ENCODE peak calls at places on chromosomes 2 and 18, in nine cellular contexts. M is anterior cingulate cortex, A is hepatic stellate cell, S is fibroblast of the conjunctiva, I is frontal cortex, N is astrocyte, V is activated T-cell treated with anti-CD3 and anti-CD28 coated beads for 24 hours, J is KBM-7, Q is GM12878. R is an unnamed sample.
A peak's percentile ranks its signal among the peaks of the same experiment; 100 is the strongest.

GRCh38 chr18:34818069-34818468 is 108.0 kb downstream of the DTNA start:
- DNase-seq in M (peak; percentile 28), A (no peak), S (no peak), I (no peak), N (no peak), V (no peak), J (no peak), Q (no peak), R (no peak)

GRCh38 chr2:177917169-177917568 is 155.4 kb downstream of the PDE11A start:
- DNase-seq in M (no peak), A (no peak), S (no peak), I (no peak), N (no peak), V (no peak), J (no peak), Q (no peak), R (no peak)

GRCh38 chr2:172864182-172864581 is 128.5 kb downstream of the RAPGEF4 start:
- DNase-seq in M (no peak), A (peak; percentile 5), S (peak; percentile 17), I (peak; percentile 2), N (no peak), V (peak; percentile 17), J (peak; percentile 73), Q (peak; percentile 3), R (no peak)

GRCh38 chr2:155895016-155895415 is 437.5 kb downstream of the NR4A2 start:
- DNase-seq in M (no peak), A (no peak), S (no peak), I (no peak), N (peak; percentile 36), V (no peak), J (no peak), Q (no peak), R (no peak)

GRCh38 chr2:96913398-96914202 is 43.7 kb upstream of the SEMA4C start:
- DNase-seq in M (no peak), A (no peak), S (no peak), I (no peak), N (no peak), V (peak; percentile 15), J (peak; percentile 80), Q (no peak), R (no peak)

GRCh38 chr2:119888673-119889072 is 124.2 kb upstream of the EPB41L5 start:
- DNase-seq in M (no peak), A (peak; percentile 54), S (peak; percentile 60), I (no peak), N (peak; percentile 86), V (no peak), J (no peak), Q (no peak), R (no peak)

GRCh38 chr18:57748770-57749603 is 54.1 kb downstream of the ATP8B1 start:
- DNase-seq in M (no peak), A (no peak), S (no peak), I (no peak), N (peak; percentile 59), V (no peak), J (no peak), Q (peak; percentile 28), R (no peak)

GRCh38 chr2:64018715-64019082 is 529 bp downstream of the VPS54 start:
- DNase-seq in M (peak; percentile 31), A (no peak), S (no peak), I (no peak), N (peak; percentile 32), V (no peak), J (no peak), Q (no peak), R (peak; percentile 22)

GRCh38 chr2:157334335-157334734 is 8.7 kb upstream of the ERMN start:
- DNase-seq in M (no peak), A (no peak), S (no peak), I (no peak), N (no peak), V (no peak), J (no peak), Q (no peak), R (no peak)

GRCh38 chr18:45186832-45187231 is 428.4 kb upstream of the SLC14A2 start:
- DNase-seq in M (no peak), A (no peak), S (no peak), I (no peak), N (no peak), V (no peak), J (no peak), Q (no peak), R (no peak)

GRCh38 chr2:181738074-181738473 is 57.8 kb upstream of the NEUROD1 start:
- DNase-seq in M (no peak), A (no peak), S (no peak), I (no peak), N (no peak), V (no peak), J (peak; percentile 49), Q (no peak), R (no peak)

GRCh38 chr2:124025896-124026295 is 809 bp downstream of the CNTNAP5 start:
- DNase-seq in M (peak; percentile 22), A (no peak), S (no peak), I (no peak), N (no peak), V (no peak), J (no peak), Q (no peak), R (no peak)

GRCh38 chr2:195820373-195820772 is 163.3 kb downstream of the SLC39A10 start:
- DNase-seq in M (no peak), A (peak; percentile 11), S (peak; percentile 64), I (no peak), N (peak; percentile 34), V (no peak), J (no peak), Q (no peak), R (no peak)

GRCh38 chr2:146666336-146666735 is 1178.5 kb upstream of the ACVR2A start:
- DNase-seq in M (no peak), A (no peak), S (no peak), I (no peak), N (peak; percentile 16), V (no peak), J (no peak), Q (no peak), R (no peak)

GRCh38 chr2:164599954-164600589 is 21.2 kb downstream of the GRB14 start:
- DNase-seq in M (no peak), A (peak; percentile 43), S (peak; percentile 54), I (no peak), N (peak; percentile 55), V (no peak), J (peak; percentile 81), Q (no peak), R (no peak)

GRCh38 chr18:23146861-23147469 is 11.7 kb downstream of the CABLES1 start:
- DNase-seq in M (no peak), A (no peak), S (no peak), I (no peak), N (no peak), V (no peak), J (no peak), Q (no peak), R (no peak)

GRCh38 chr18:49573835-49574234 is 12.0 kb downstream of the LIPG start:
- DNase-seq in M (no peak), A (no peak), S (no peak), I (no peak), N (no peak), V (no peak), J (no peak), Q (no peak), R (no peak)

GRCh38 chr2:162198239-162198638 is 45.0 kb downstream of the FAP start:
- DNase-seq in M (no peak), A (no peak), S (no peak), I (no peak), N (peak; percentile 79), V (no peak), J (no peak), Q (no peak), R (no peak)

GRCh38 chr2:71691747-71692455 is 238.5 kb downstream of the DYSF start:
- DNase-seq in M (no peak), A (no peak), S (no peak), I (no peak), N (no peak), V (no peak), J (no peak), Q (no peak), R (no peak)

GRCh38 chr18:23067236-23067635 is 68.0 kb upstream of the CABLES1 start:
- DNase-seq in M (no peak), A (no peak), S (peak; percentile 9), I (no peak), N (peak; percentile 10), V (no peak), J (no peak), Q (no peak), R (no peak)

GRCh38 chr2:7449287-7449686 is 532.1 kb downstream of the RNF144A start:
- DNase-seq in M (no peak), A (no peak), S (no peak), I (no peak), N (no peak), V (no peak), J (no peak), Q (no peak), R (no peak)

GRCh38 chr2:240595381-240596079 is 9.0 kb downstream of the CAPN10 start:
- DNase-seq in M (no peak), A (peak; percentile 49), S (no peak), I (no peak), N (no peak), V (no peak), J (peak; percentile 72), Q (no peak), R (peak; percentile 87)

GRCh38 chr2:197304556-197305011 is 6.0 kb downstream of the ANKRD44 start:
- DNase-seq in M (no peak), A (no peak), S (no peak), I (no peak), N (no peak), V (no peak), J (no peak), Q (no peak), R (no peak)

GRCh38 chr18:62954341-62954740 is 239.0 kb downstream of the PHLPP1 start:
- DNase-seq in M (no peak), A (no peak), S (no peak), I (no peak), N (peak; percentile 70), V (no peak), J (no peak), Q (no peak), R (no peak)

GRCh38 chr2:23705771-23706612 is 220.9 kb downstream of the ATAD2B start:
- DNase-seq in M (no peak), A (no peak), S (no peak), I (no peak), N (no peak), V (no peak), J (no peak), Q (no peak), R (no peak)

GRCh38 chr2:158837645-158838044 is 42.5 kb downstream of the DAPL1 start:
- DNase-seq in M (no peak), A (no peak), S (no peak), I (no peak), N (no peak), V (no peak), J (no peak), Q (no peak), R (no peak)

GRCh38 chr2:33599175-33599942 is at the start of gene FAM98A:
- DNase-seq in M (peak; percentile 99), A (peak; percentile 95), S (peak; percentile 99), I (peak; percentile 76), N (peak; percentile 94), V (peak; percentile 99), J (peak; percentile 98), Q (peak; percentile 96), R (peak; percentile 68)